ENCODE peak calls at places on chromosome 17, in seven cellular contexts. U, K, N, F, C, E and Z are unnamed samples. For H3K4me1, the result is how much of the 10 kb centered on the place peaks cover.

GRCh38 chr17:48869821-48870318 is 22.7 kb upstream of the ATP5MC1 start:
- DNase-seq in K (no peak), C (no peak), E (no peak), F (no peak), U (no peak), N (no peak), Z (peak)

GRCh38 chr17:7705269-7706255 is 560 bp downstream of the EFNB3 start:
- DNase-seq in C (no peak), E (no peak), K (no peak), N (no peak), F (peak), U (no peak), Z (no peak)

GRCh38 chr17:9971991-9972390 is 66.9 kb upstream of the RCVRN start:
- DNase-seq in K (peak), N (no peak), E (peak), U (peak), C (no peak), F (no peak), Z (no peak)

GRCh38 chr17:64630309-64631223 is 31.5 kb downstream of the SMURF2 start:
- DNase-seq in F (no peak), E (no peak), K (no peak), N (no peak), U (no peak), C (no peak), Z (no peak)

GRCh38 chr17:55117063-55117611 is 147.6 kb upstream of the HLF start:
- DNase-seq in U (no peak), K (no peak), C (no peak), F (no peak), N (no peak), E (no peak), Z (no peak)

GRCh38 chr17:59527325-59527917 is 38.0 kb upstream of the DHX40 start:
- DNase-seq in C (no peak), F (no peak), U (peak), N (no peak), K (no peak), E (no peak), Z (no peak)

GRCh38 chr17:82221341-82221902 is 7.4 kb upstream of the SLC16A3 start:
- DNase-seq in C (no peak), E (no peak), N (no peak), K (no peak), U (no peak), F (no peak), Z (peak)

GRCh38 chr17:20156196-20157077 is 147.3 kb downstream of the SPECC1 start:
- DNase-seq in N (no peak), C (peak), E (peak), U (peak), F (peak), K (peak), Z (peak)

GRCh38 chr17:37305406-37305905 is 70.3 kb upstream of the C17orf78 start:
- DNase-seq in U (no peak), C (peak), E (no peak), F (no peak), N (no peak), K (no peak), Z (no peak)

GRCh38 chr17:66909811-66910210 is 54.7 kb upstream of the CACNG4 start:
- DNase-seq in E (no peak), F (no peak), K (no peak), U (no peak), N (no peak), C (no peak), Z (no peak)

GRCh38 chr17:64771980-64772844 is 110.1 kb upstream of the SMURF2 start:
- DNase-seq in K (no peak), C (no peak), N (no peak), E (no peak), U (no peak), F (no peak), Z (no peak)

GRCh38 chr17:77019955-77020379 is 120.8 kb upstream of the SEC14L1 start:
- DNase-seq in U (peak), C (no peak), E (no peak), K (no peak), F (peak), N (no peak), Z (no peak)

GRCh38 chr17:80981062-80981902 is 10.4 kb upstream of the CHMP6 start:
- DNase-seq in E (no peak), U (peak), C (no peak), K (no peak), F (peak), N (peak), Z (peak)

GRCh38 chr17:38761612-38762011 is 9.1 kb downstream of the PSMB3 start:
- DNase-seq in C (peak), N (peak), K (peak), F (peak), U (peak), E (peak), Z (no peak)

GRCh38 chr17:76511562-76512365 is 10.5 kb upstream of the RHBDF2 start:
- DNase-seq in U (no peak), F (no peak), C (no peak), K (no peak), E (no peak), N (no peak), Z (peak)

GRCh38 chr17:78780335-78780734 is 1.7 kb downstream of the CYTH1 start:
- DNase-seq in U (no peak), C (no peak), E (no peak), K (no peak), N (no peak), F (no peak), Z (no peak)

GRCh38 chr17:59972778-59973177 is 8.2 kb upstream of the RNFT1 start:
- DNase-seq in U (no peak), N (no peak), E (peak), K (peak), C (no peak), F (no peak), Z (no peak)

DNA sequence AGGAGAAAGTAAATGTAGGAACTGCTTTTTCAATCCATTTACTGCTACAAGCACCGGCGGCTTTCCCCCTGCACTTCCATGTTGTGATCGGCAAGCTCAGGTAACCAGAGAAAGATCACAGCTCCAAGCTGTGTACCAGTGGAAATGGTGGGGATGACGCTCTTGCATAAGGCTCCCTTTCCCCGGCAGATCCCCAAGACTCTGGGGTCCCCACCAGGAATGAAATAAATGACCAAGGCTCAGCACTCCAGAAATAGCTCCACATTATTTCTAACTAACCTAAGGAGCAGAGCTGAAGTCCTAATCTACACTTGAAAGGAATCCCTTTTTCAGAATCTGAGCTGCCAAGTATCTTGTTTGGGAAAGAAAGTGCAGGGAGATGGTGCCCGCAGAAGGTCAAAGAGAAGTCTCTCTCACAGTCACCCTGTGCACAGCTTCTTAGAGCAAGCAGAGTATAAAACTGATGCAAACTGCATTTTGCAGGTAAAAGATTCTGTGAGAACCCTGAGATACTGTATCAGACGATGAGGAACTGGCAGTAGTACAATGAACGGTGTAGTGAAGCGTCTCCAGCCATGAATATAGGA is 11.1 kb downstream of the GRB2 start:
- DNase-seq in N (peak), F (no peak), E (no peak), U (peak), C (no peak), K (peak), Z (peak)
- H3K4me3 ChIP-seq in N (peak), F (peak), E (peak), U (peak), C (peak), K (peak), Z (peak)

DNA sequence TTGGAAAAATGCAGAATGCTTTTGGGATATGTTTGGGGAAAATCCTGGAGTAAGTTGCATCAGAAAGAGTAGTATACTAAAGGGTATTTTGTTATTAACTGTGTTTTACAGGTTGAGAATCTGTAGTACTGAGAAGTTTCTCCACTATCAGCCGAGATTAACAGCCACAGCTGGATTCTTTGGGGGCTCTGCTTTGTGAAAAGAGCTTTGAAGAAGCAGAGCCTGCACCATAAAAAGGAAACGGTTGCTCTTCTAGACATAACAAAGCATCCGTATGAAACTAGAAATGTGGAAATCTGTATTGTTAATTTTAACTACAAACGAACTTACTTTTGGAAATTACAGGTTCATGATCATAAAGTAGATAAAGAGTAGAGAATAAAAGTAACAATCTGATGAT is 5.3 kb downstream of the NLK start:
- DNase-seq in E (no peak), C (no peak), K (no peak), U (peak), N (no peak), F (peak), Z (no peak)
- H3K4me1 ChIP-seq in E (under half), C (under half), K (under half), U (under half), N (half or more), F (half or more), Z (under half)

DNA sequence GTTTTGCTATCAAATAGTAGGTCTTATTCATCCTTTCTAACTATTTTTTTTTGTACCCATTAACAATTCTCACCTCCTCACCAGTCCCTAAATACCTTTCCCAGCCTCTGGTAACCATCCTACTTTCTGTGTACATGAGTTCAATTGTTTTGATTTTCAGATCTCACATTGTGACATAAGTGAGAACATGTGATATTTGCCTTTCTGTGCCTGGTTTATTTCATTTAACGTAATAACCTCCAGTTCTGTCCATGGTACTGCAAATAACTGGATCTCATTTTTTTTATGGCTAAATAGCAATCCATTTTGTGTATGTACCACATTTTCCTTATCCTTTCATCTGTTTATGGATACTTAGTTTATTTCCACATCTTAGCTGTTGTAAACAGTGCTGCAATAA is 181.9 kb upstream of the KIF2B start:
- DNase-seq in U (no peak), C (no peak), F (no peak), N (no peak), E (no peak), K (no peak), Z (no peak)
- H3K4me2 ChIP-seq in U (no peak), C (no peak), F (no peak), N (no peak), E (no peak), K (no peak), Z (no peak)

DNA sequence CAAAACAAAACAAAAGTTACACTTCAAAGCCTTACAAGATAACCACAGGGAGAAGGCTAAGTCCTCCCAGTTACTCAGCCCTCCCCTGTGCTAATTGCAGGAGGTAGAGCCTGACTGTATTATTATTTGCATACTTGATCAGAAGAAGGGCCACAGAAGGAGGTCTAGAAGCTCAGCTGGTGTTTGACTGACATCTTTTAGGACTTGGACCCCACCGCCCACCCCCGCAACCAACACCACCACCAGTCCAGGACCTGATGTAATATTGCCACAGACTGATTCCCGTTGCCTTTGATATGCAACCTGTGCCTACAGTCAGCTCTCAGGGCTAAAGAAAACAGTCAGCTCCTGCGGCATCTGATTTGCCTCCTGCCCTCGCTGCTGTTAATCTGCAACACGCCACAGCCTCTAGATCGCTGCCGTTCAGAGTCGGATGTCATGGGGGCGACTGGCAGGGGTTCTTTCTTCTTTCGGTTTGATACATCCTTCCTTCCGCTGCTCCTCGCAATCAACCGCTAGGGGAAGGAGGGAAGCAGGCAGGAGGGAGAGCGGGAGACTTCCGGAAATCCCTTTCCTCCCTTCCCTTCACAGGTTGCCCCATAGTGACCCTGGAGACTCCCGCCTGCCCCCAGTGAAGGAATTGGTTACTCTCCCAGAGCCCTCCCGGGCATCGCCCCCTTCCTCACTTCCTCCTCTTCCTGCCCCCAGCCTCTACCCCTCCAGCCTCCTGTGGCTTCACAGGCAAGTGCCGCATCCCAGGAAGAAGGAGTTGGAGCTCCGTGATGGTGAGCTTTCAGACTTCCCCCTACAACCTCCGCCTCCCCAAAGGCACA is 90.5 kb upstream of the SOX9 start:
- DNase-seq in E (peak), K (peak), C (peak), F (peak), U (peak), N (peak), Z (peak)
- H3K4me3 ChIP-seq in E (peak), K (peak), C (peak), F (peak), U (peak), N (peak), Z (peak)

DNA sequence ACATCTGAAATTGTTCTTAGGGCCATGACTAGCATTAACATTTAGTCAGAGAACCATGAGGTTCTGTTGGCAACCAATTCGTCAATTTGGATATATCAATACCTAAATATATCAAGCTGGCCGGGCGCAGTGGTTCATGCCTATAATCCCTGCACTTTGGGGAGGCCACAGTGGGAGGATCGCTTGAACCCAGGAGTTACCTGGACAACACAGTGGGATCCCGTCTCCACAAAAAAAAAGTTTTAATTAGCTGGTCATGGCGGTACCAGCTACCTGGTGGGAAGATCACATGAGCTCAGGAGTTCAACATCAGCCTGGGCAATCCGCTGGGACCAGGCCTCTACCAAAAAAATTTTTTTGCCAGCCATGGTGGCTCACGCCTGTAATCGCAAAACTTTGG is 8.4 kb downstream of the YWHAE start:
- DNase-seq in E (no peak), F (no peak), U (no peak), K (no peak), N (no peak), C (no peak), Z (no peak)
- H3K4me1 ChIP-seq in E (under half), F (under half), U (under half), K (under half), N (under half), C (under half), Z (half or more)

GRCh38 chr17:16353702-16354174 is 469 bp upstream of the CENPV start:
- DNase-seq in F (no peak), C (no peak), K (no peak), U (no peak), N (no peak), E (no peak), Z (peak)

GRCh38 chr17:16349461-16349860 is 3.8 kb downstream of the CENPV start:
- DNase-seq in F (no peak), E (no peak), U (no peak), C (no peak), K (no peak), N (no peak), Z (no peak)

GRCh38 chr17:16352303-16352837 is 899 bp downstream of the CENPV start:
- DNase-seq in E (peak), K (peak), C (peak), U (peak), N (peak), F (peak), Z (peak)

GRCh38 chr17:16352838-16353701 is at the start of gene CENPV:
- DNase-seq in C (peak), F (peak), E (peak), N (peak), K (peak), U (peak), Z (peak)

DNA sequence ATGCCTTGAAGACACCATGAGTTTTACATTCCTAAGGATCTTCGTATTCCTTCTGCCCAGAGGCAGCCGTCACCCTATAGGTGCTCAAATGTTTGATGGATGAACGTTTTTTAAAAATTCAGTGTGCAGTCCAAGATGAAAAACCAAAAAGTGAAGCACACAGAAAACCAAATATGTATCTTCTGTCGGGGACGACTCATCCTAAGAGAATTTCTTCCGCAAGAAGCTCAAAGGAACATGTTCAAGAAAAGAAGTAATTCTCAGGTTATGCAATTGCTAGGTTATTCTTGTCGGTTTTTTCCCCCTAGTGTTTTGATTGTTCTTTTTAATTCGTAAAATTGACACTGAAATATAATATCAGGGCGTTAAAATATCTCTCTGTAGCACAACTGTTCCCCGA is 1.4 kb downstream of the CENPV start:
- DNase-seq in N (no peak), E (peak), C (no peak), U (no peak), F (no peak), K (peak), Z (peak)
- H3K4me2 ChIP-seq in N (peak), E (peak), C (peak), U (peak), F (peak), K (peak), Z (peak)

DNA sequence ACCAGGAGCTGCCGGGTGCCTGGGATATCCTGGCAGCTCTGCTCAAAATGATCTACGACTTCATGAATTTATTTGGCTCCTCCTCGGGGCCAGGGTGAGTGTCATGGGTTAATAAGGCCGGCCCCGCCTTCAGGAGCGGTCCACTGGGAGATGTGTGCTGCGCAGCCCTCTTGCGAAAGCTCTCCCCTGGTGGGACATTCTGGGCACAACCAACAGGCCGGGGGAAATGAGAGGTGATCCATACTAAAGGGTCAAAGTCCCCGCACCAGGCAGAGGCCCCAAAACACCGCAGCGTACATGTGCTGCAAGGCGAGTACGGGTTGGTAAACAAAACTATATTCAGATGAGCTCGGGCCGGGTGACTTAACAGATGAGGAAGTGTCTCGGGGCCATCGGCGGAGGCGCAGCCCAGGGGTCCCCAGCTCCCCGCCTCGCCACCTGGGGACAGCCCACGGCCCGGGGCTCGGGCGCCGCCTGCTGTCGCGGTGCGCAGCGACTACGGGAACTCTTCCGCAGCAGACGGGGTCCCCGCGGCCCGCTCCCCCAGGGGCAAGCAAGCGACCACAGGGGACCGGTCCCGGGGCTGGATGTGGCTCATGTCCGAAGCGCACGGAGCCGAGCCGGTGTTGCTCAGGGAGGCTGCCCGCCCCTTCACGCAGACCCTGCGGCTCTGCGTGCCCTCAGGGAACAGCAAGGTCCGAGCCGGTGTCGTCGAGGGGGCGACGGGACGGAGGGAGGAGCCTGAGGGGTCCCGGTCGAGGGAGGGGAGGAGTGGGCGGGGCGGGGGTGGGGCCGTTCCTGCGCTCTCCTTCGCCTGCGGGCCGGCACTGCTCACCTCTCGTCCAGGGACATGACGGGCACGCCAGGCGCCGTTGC is at the start of gene RAB37:
- DNase-seq in F (peak), C (no peak), U (peak), K (peak), E (no peak), N (peak), Z (peak)
- H3K4me3 ChIP-seq in F (peak), C (no peak), U (peak), K (no peak), E (no peak), N (peak), Z (peak)

DNA sequence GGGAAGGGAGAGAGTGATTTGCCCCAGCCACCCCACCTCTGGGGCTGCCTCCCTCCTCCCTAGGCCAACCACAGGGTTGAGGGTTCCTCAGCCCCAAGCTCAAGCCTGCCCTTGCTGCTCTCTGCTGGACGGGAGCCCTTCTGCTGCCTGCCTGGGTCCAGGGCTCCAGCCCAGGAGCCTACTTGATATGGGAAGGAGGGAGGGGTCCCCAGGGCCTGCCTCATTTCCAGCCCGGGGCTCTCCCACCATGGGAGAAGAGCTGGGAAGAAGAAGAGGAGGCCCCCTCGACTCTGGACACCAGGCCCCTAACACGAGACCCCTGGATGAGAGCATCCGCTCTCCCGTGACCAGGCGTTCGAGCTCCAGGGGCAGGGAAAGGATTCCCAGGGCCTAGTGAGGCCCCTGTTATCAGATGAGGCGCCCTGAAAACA is 726 bp downstream of the SLC16A5 start:
- DNase-seq in F (peak), U (no peak), C (no peak), N (no peak), E (no peak), K (no peak), Z (peak)
- H3K4me1 ChIP-seq in F (under half), U (under half), C (under half), N (under half), E (under half), K (under half), Z (under half)